ENCODE peak calls at places on chromosomes 13 and 19, in four cellular contexts. A is cardiac septum; R is stimulated activated CD4-positive, alpha-beta T cell treated with anti-CD3 and anti-CD28 coated beads, Interleukin-15, amount 100 ng/mL, for 1 hour; G is AG09319. Q is an unnamed sample.

GRCh38 chr19:48461982-48462655 is 6.7 kb downstream of the KCNJ14 start:
- DNase-seq in R (no peak), G (no peak), A (no peak), Q (no peak)

GRCh38 chr13:56975647-56976046 is 165.1 kb upstream of the PRR20A start:
- DNase-seq in R (no peak), A (no peak), G (no peak), Q (no peak)

GRCh38 chr13:75610466-75610865 is 25.7 kb upstream of the LMO7 start:
- DNase-seq in R (no peak), G (no peak), A (no peak), Q (no peak)

GRCh38 chr13:20492641-20493040 is 33.0 kb downstream of the CRYL1 start:
- DNase-seq in G (peak), A (no peak), R (peak), Q (no peak)

GRCh38 chr13:33367931-33368330 is 82.4 kb upstream of the STARD13 start:
- DNase-seq in A (no peak), R (no peak), G (no peak), Q (no peak)

GRCh38 chr13:38888309-38888708 is 102.3 kb downstream of the STOML3 start:
- DNase-seq in A (no peak), R (no peak), G (no peak), Q (no peak)

GRCh38 chr19:1822210-1822609 is 10.1 kb upstream of the ATP8B3 start:
- DNase-seq in R (no peak), G (no peak), A (no peak), Q (no peak)

GRCh38 chr13:109914111-109914510 is 127.7 kb upstream of the IRS2 start:
- DNase-seq in R (no peak), G (no peak), A (no peak), Q (no peak)

GRCh38 chr19:29620931-29621351 is 14.9 kb downstream of the POP4 start:
- DNase-seq in G (no peak), A (no peak), R (no peak), Q (no peak)

GRCh38 chr13:29516880-29517279 is 78.6 kb downstream of the SLC7A1 start:
- DNase-seq in A (no peak), G (no peak), R (no peak), Q (no peak)

GRCh38 chr19:12521996-12522395 is 29.3 kb downstream of the ZNF564 start:
- DNase-seq in G (no peak), R (no peak), A (no peak), Q (no peak)

GRCh38 chr13:27168086-27168485 is 3.5 kb downstream of the USP12 start:
- DNase-seq in G (no peak), A (no peak), R (no peak), Q (no peak)

GRCh38 chr13:96527497-96527896 is 437.6 kb downstream of the HS6ST3 start:
- DNase-seq in R (no peak), A (no peak), G (no peak), Q (no peak)

GRCh38 chr13:30745917-30746686 is 10.8 kb downstream of the ALOX5AP start:
- DNase-seq in R (no peak), G (no peak), A (no peak), Q (no peak)

GRCh38 chr19:12786149-12786870 is 5.0 kb upstream of the JUNB start:
- DNase-seq in A (peak), G (no peak), R (no peak), Q (no peak)

GRCh38 chr13:39786091-39786490 is 130.6 kb downstream of the COG6 start:
- DNase-seq in G (no peak), R (no peak), A (no peak), Q (no peak)

GRCh38 chr13:107865643-107866006 is 349.7 kb downstream of the LIG4 start:
- DNase-seq in G (no peak), A (no peak), R (no peak), Q (no peak)

GRCh38 chr13:101018720-101019119 is 344.1 kb upstream of the TMTC4 start:
- DNase-seq in R (no peak), G (peak), A (no peak), Q (peak)

GRCh38 chr19:15759962-15760565 is 22.3 kb downstream of the OR10H3 start:
- DNase-seq in R (no peak), A (no peak), G (no peak), Q (no peak)

GRCh38 chr13:72458701-72459100 is 268.7 kb downstream of the MZT1 start:
- DNase-seq in R (no peak), A (no peak), G (no peak), Q (no peak)

GRCh38 chr13:31051999-31052398 is 109.7 kb downstream of the HSPH1 start:
- DNase-seq in G (no peak), A (no peak), R (no peak), Q (no peak)

GRCh38 chr13:26548251-26548765 is 9.2 kb upstream of the WASF3 start:
- DNase-seq in R (no peak), G (no peak), A (no peak), Q (no peak)

GRCh38 chr13:23811366-23812027 is 77.7 kb downstream of the MIPEP start:
- DNase-seq in R (no peak), A (no peak), G (no peak), Q (no peak)

GRCh38 chr19:19271828-19272599 is 1.1 kb downstream of the TM6SF2 start:
- DNase-seq in G (no peak), A (no peak), R (no peak), Q (no peak)

GRCh38 chr13:43916828-43917227 is 37.1 kb downstream of the LACC1 start:
- DNase-seq in G (no peak), A (no peak), R (no peak), Q (no peak)

GRCh38 chr19:38004505-38005223 is 97.7 kb downstream of the SIPA1L3 start:
- DNase-seq in G (peak), A (peak), R (no peak), Q (peak)